ENCODE peak calls at places on chromosomes 11 and 22, in ten cellular contexts. T is stimulated activated CD8-positive, alpha-beta memory T cell treated with anti-CD3 and anti-CD28 coated beads, Interleukin-4, amount 100 ng/mL, for 4 hours; H is brain microvascular endothelial cell; B is pons; Z is T47D; S is ureter; O is gastrocnemius medialis; L is activated CD4-positive, alpha-beta T cell treated with anti-CD3 and anti-CD28 coated beads, Interleukin-2, amount 50 U/mL, for 1 hour; N is aorta; M is fibroblast of the aortic adventitia. Q is an unnamed sample.
A peak's percentile ranks its signal among the peaks of the same experiment; 100 is the strongest.

GRCh38 chr11:94511932-94512781 is at the start of gene C11orf97:
- DNase-seq in H (peak; percentile 45), S (peak; percentile 60), M (no peak), Z (peak; percentile 51), B (peak; percentile 16), N (peak; percentile 77), L (peak; percentile 42), T (peak; percentile 32), O (no peak), Q (peak; percentile 92)

GRCh38 chr11:60918941-60919275 is 5.0 kb downstream of the TMEM109 start:
- DNase-seq in N (no peak), Z (no peak), H (peak; percentile 73), T (no peak), M (peak; percentile 23), B (no peak), S (no peak), O (no peak), L (no peak), Q (no peak)

GRCh38 chr11:24634606-24635160 is 137.8 kb downstream of the LUZP2 start:
- DNase-seq in M (no peak), H (no peak), T (no peak), N (no peak), S (no peak), O (no peak), L (no peak), Z (no peak), B (no peak), Q (no peak)

GRCh38 chr11:68314886-68315580 is 2.6 kb downstream of the LRP5 start:
- DNase-seq in L (no peak), S (no peak), B (no peak), M (no peak), H (peak; percentile 21), N (no peak), O (peak; percentile 37), Z (peak; percentile 81), T (no peak), Q (no peak)

GRCh38 chr11:7965386-7965785 is at the start of gene NLRP10:
- DNase-seq in M (peak; percentile 57), N (no peak), B (no peak), L (no peak), S (no peak), O (no peak), T (no peak), Z (no peak), H (peak; percentile 39), Q (no peak)

GRCh38 chr22:43411040-43411919 is 534 bp upstream of the MPPED1 start:
- DNase-seq in T (no peak), S (no peak), H (no peak), N (no peak), L (no peak), O (no peak), B (no peak), Z (no peak), M (no peak), Q (no peak)

GRCh38 chr22:23803001-23803819 is 16.4 kb downstream of the SMARCB1 start:
- DNase-seq in Z (no peak), H (no peak), L (no peak), O (no peak), S (no peak), M (no peak), B (no peak), N (peak; percentile 17), T (no peak), Q (peak; percentile 59)

GRCh38 chr11:63855975-63856374 is 17.1 kb downstream of the MARK2 start:
- DNase-seq in O (no peak), T (no peak), N (no peak), Z (no peak), S (no peak), M (no peak), H (no peak), B (no peak), L (no peak), Q (peak; percentile 24)

GRCh38 chr22:33652596-33652995 is 267.7 kb downstream of the LARGE1 start:
- DNase-seq in H (peak; percentile 1), N (no peak), T (no peak), Z (no peak), O (no peak), S (no peak), M (no peak), L (no peak), B (no peak), Q (no peak)

GRCh38 chr11:63839508-63840355 is 822 bp downstream of the MARK2 start:
- DNase-seq in N (peak; percentile 66), L (peak; percentile 15), M (no peak), B (no peak), H (no peak), S (no peak), Z (no peak), O (peak; percentile 31), T (no peak), Q (no peak)

GRCh38 chr11:68118753-68119448 is 2.3 kb downstream of the CHKA start:
- DNase-seq in H (no peak), L (no peak), S (no peak), N (no peak), B (peak; percentile 78), Z (no peak), T (no peak), M (no peak), O (no peak), Q (no peak)

GRCh38 chr22:49525776-49526535 is 301.7 kb downstream of the BRD1 start:
- DNase-seq in O (peak; percentile 74), H (no peak), N (no peak), B (peak; percentile 17), M (no peak), T (no peak), Z (no peak), L (no peak), S (no peak), Q (peak; percentile 55)

GRCh38 chr22:31044262-31044861 is 36.8 kb upstream of the SMTN start:
- DNase-seq in T (no peak), L (no peak), N (peak; percentile 86), H (no peak), S (peak; percentile 70), Z (no peak), M (peak; percentile 37), B (no peak), O (peak; percentile 38), Q (no peak)

GRCh38 chr22:47020157-47020556 is 257.7 kb downstream of the TBC1D22A start:
- DNase-seq in O (no peak), H (no peak), T (no peak), N (no peak), B (no peak), S (no peak), L (no peak), M (no peak), Z (no peak), Q (peak; percentile 17)

GRCh38 chr22:17410576-17410975 is 41.3 kb downstream of the CECR2 start:
- DNase-seq in S (no peak), H (no peak), L (no peak), N (no peak), M (peak; percentile 22), T (no peak), B (no peak), O (no peak), Z (no peak), Q (no peak)